ENCODE peak calls at places on chromosomes 4 and X, in five cellular contexts. Q, X, E, I and H are unnamed samples.

GRCh38 chr4:149914521-149915115 is 99.0 kb upstream of the IQCM start:
- DNase-seq in Q (peak; percentile 26), X (no peak), E (no peak), I (no peak), H (peak; percentile 27)

GRCh38 chr4:52192697-52193096 is 141.6 kb downstream of the SPATA18 start:
- DNase-seq in Q (peak; percentile 91), X (no peak), E (no peak), I (peak; percentile 14), H (peak; percentile 77)

GRCh38 chr4:4269326-4269725 is 20.6 kb downstream of the LYAR start:
- DNase-seq in Q (no peak), X (no peak), E (no peak), I (no peak), H (no peak)

GRCh38 chrX:11386001-11386523 is 92.8 kb downstream of the AMELX start:
- DNase-seq in Q (no peak), X (peak; percentile 65), E (no peak), I (no peak), H (no peak)

GRCh38 chr4:129240816-129241215 is 144.9 kb downstream of the C4orf33 start:
- DNase-seq in Q (no peak), X (no peak), E (no peak), I (peak; percentile 26), H (peak; percentile 27)

GRCh38 chrX:142663330-142664095 is 362.2 kb upstream of the SPANXN4 start:
- DNase-seq in Q (no peak), X (no peak), E (no peak), I (no peak), H (no peak)

GRCh38 chr4:56723201-56723605 is 42.1 kb upstream of the HOPX start:
- DNase-seq in Q (no peak), X (no peak), E (no peak), I (no peak), H (no peak)

GRCh38 chr4:173448557-173448918 is 49.6 kb upstream of the SCRG1 start:
- DNase-seq in Q (peak; percentile 32), X (no peak), E (no peak), I (no peak), H (no peak)

GRCh38 chr4:2390146-2390545 is 28.3 kb downstream of the ZFYVE28 start:
- DNase-seq in Q (no peak), X (no peak), E (no peak), I (no peak), H (no peak)

GRCh38 chrX:101357166-101357795 is 8.7 kb upstream of the TIMM8A start:
- DNase-seq in Q (no peak), X (no peak), E (no peak), I (no peak), H (no peak)

GRCh38 chrX:118978451-118978850 is 4.0 kb downstream of the LONRF3 start:
- DNase-seq in Q (no peak), X (no peak), E (no peak), I (no peak), H (no peak)

GRCh38 chrX:150587585-150588503 is 19.4 kb downstream of the MTM1 start:
- DNase-seq in Q (peak; percentile 6), X (no peak), E (no peak), I (no peak), H (no peak)

GRCh38 chr4:11468901-11469300 is 40.2 kb upstream of the HS3ST1 start:
- DNase-seq in Q (no peak), X (no peak), E (no peak), I (no peak), H (no peak)

GRCh38 chr4:161428180-161428965 is 735.4 kb downstream of the FSTL5 start:
- DNase-seq in Q (no peak), X (no peak), E (no peak), I (no peak), H (no peak)

GRCh38 chr4:140856692-140857091 is 100.5 kb upstream of the TBC1D9 start:
- DNase-seq in Q (no peak), X (no peak), E (no peak), I (peak; percentile 26), H (peak; percentile 85)

GRCh38 chr4:7023901-7024300 is 19.3 kb upstream of the TADA2B start:
- DNase-seq in Q (no peak), X (no peak), E (no peak), I (no peak), H (no peak)

GRCh38 chr4:132614682-132615081 is 534.4 kb upstream of the PCDH10 start:
- DNase-seq in Q (no peak), X (no peak), E (no peak), I (no peak), H (no peak)

GRCh38 chr4:56995525-56995924 is 16.8 kb downstream of the POLR2B start:
- DNase-seq in Q (peak; percentile 81), X (peak; percentile 80), E (no peak), I (no peak), H (peak; percentile 96)

GRCh38 chrX:37921758-37922157 is 74.4 kb upstream of the DYNLT3 start:
- DNase-seq in Q (peak; percentile 53), X (no peak), E (no peak), I (no peak), H (no peak)

GRCh38 chr4:177282284-177282683 is 27.4 kb upstream of the NEIL3 start:
- DNase-seq in Q (no peak), X (no peak), E (no peak), I (no peak), H (no peak)

GRCh38 chrX:10709276-10709675 is 88.9 kb upstream of the MID1 start:
- DNase-seq in Q (no peak), X (no peak), E (no peak), I (no peak), H (no peak)

GRCh38 chrX:111837226-111837625 is 38.8 kb upstream of the TRPC5OS start:
- DNase-seq in Q (no peak), X (no peak), E (no peak), I (no peak), H (no peak)

GRCh38 chr4:161247831-161248230 is 916.0 kb downstream of the FSTL5 start:
- DNase-seq in Q (no peak), X (no peak), E (no peak), I (no peak), H (peak; percentile 42)

GRCh38 chr4:15106417-15106816 is 104.1 kb downstream of the CPEB2 start:
- DNase-seq in Q (peak; percentile 3), X (no peak), E (no peak), I (no peak), H (no peak)

GRCh38 chr4:147494301-147494700 is 13.4 kb downstream of the EDNRA start:
- DNase-seq in Q (no peak), X (no peak), E (no peak), I (no peak), H (no peak)

GRCh38 chr4:147492761-147493160 is 11.9 kb downstream of the EDNRA start:
- DNase-seq in Q (peak; percentile 62), X (peak; percentile 87), E (no peak), I (no peak), H (peak; percentile 31)

GRCh38 chr4:147492301-147492700 is 11.4 kb downstream of the EDNRA start:
- DNase-seq in Q (no peak), X (no peak), E (no peak), I (no peak), H (no peak)

GRCh38 chr4:147496500-147496899 is 15.6 kb downstream of the EDNRA start:
- DNase-seq in Q (no peak), X (no peak), E (no peak), I (no peak), H (no peak)

GRCh38 chr4:147498031-147498700 is 17.3 kb downstream of the EDNRA start:
- DNase-seq in Q (peak; percentile 57), X (no peak), E (no peak), I (peak; percentile 34), H (peak; percentile 46)
- H3K4me3 ChIP-seq in Q (no peak overlapping the region), X (no peak overlapping the region), E (no peak overlapping the region), I (no peak overlapping the region), H (no peak overlapping the region)

GRCh38 chr4:38905657-38906398 is 38.2 kb downstream of the FAM114A1 start:
- DNase-seq in Q (no peak), X (no peak), E (no peak), I (no peak), H (no peak)

GRCh38 chr4:38904090-38904666 is 36.6 kb downstream of the FAM114A1 start:
- DNase-seq in Q (no peak), X (no peak), E (no peak), I (no peak), H (no peak)

GRCh38 chr4:38902221-38902620 is 34.6 kb downstream of the FAM114A1 start:
- DNase-seq in Q (no peak), X (no peak), E (no peak), I (no peak), H (no peak)

GRCh38 chr4:38898245-38898644 is 30.6 kb downstream of the FAM114A1 start:
- DNase-seq in Q (no peak), X (no peak), E (no peak), I (no peak), H (no peak)

GRCh38 chr4:38902695-38903094 is 35.1 kb downstream of the FAM114A1 start:
- DNase-seq in Q (no peak), X (no peak), E (no peak), I (no peak), H (no peak)
- TF ChIP-seq CTCF in Q (no peak), X (no peak), E (no peak), I (peak; percentile 8), H (peak; percentile 9)

DNA sequence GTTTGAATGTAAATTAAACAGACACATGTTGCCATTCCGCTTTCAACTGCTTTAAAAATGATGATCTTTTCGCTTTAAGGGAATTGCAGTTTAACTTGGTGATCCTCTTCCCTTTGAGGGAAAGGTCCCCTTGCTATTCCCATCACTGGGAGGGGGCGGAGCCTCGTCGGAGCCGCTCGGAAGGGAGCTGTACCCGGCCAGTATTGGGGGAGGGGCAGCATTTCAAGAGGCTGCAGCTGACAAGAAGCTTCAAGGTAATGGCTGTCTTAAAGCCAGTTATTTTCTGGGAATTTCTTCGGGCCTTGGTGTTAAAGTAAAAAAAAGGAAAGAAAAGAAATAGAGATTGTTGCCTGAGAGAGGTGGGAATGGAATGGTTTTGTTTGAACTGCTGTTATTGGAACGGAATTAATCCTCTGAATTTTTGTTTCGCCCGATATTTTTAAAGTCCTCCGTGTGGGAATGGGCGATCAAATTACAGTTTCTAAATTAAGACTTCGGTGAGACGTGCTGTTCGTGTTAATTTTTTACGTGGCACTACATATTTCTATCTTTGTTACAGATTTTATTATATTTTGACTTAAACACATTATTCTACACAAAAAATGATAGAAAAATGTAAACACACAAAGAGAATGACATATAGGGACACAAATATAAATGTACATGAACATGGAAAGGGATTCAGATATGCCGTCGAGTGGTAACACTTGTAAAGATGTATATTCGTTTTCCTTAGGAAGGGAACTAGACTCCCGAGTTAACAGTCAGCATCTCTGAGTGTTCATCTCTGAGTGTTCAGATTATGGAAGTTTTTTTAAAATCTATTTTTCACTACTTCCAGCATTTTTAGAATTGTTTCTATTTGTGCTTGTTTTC is 9.2 kb downstream of the PWWP3B start:
- DNase-seq in Q (no peak), X (no peak), E (no peak), I (no peak), H (peak; percentile 5)
- H3K4me3 ChIP-seq in Q (no peak overlapping the region), X (no peak overlapping the region), E (no peak overlapping the region), I (peak overlapping the region; percentile 21), H (peak overlapping the region; percentile 53)

GRCh38 chr4:44679060-44679459 is 840 bp downstream of the GUF1 start:
- DNase-seq in Q (no peak), X (no peak), E (no peak), I (no peak), H (no peak)

GRCh38 chr4:44670466-44671199 is 7.6 kb upstream of the GUF1 start:
- DNase-seq in Q (no peak), X (no peak), E (no peak), I (no peak), H (no peak)

GRCh38 chr4:44671636-44672035 is 6.6 kb upstream of the GUF1 start:
- DNase-seq in Q (no peak), X (no peak), E (no peak), I (no peak), H (no peak)

GRCh38 chr4:44678094-44679023 is at the start of gene GUF1:
- DNase-seq in Q (peak; percentile 89), X (peak; percentile 91), E (peak; percentile 67), I (peak; percentile 60), H (peak; percentile 71)

GRCh38 chr4:44674471-44674870 is 3.7 kb upstream of the GUF1 start:
- DNase-seq in Q (peak; percentile 0), X (no peak), E (no peak), I (no peak), H (no peak)
- TF ChIP-seq CTCF in Q (no peak), X (no peak), E (no peak), I (no peak), H (peak; percentile 25)